ENCODE peak calls at places on chromosomes 5 and 9, in seven cellular contexts. U is GM10248, L is fibroblast of mammary gland, Z is right atrium auricular region, M is PC-3, S is A549, C is RWPE1. K is an unnamed sample.

GRCh38 chr9:134189475-134190231 is 25.3 kb upstream of the RNU6ATAC start:
- DNase-seq in U (no peak), L (no peak), Z (no peak), M (no peak), S (no peak), C (no peak), K (no peak)

GRCh38 chr5:14397717-14398116 is 183.9 kb upstream of the OTULINL start:
- DNase-seq in U (no peak), L (peak; percentile 86), Z (no peak), M (peak; percentile 50), S (no peak), C (no peak), K (peak; percentile 7)

GRCh38 chr9:110303136-110303535 is 34.5 kb downstream of the TXNDC8 start:
- DNase-seq in U (no peak), L (peak; percentile 72), Z (no peak), M (no peak), S (no peak), C (no peak), K (peak; percentile 75)

GRCh38 chr5:59712836-59713487 is 180.6 kb downstream of the PDE4D start:
- DNase-seq in U (no peak), L (peak; percentile 6), Z (no peak), M (no peak), S (no peak), C (no peak), K (peak; percentile 44)

GRCh38 chr5:93100976-93101375 is 480.0 kb downstream of the NR2F1-AS1 start:
- DNase-seq in U (no peak), L (no peak), Z (no peak), M (no peak), S (no peak), C (no peak), K (no peak)

GRCh38 chr9:123678038-123678877 is 251.7 kb downstream of the DENND1A start:
- DNase-seq in U (no peak), L (no peak), Z (no peak), M (peak; percentile 65), S (no peak), C (no peak), K (no peak)

GRCh38 chr9:92176068-92176799 is 61.0 kb upstream of the SPTLC1 start:
- DNase-seq in U (peak; percentile 13), L (no peak), Z (no peak), M (peak; percentile 14), S (no peak), C (no peak), K (no peak)

GRCh38 chr5:61232490-61232889 is 70.2 kb upstream of the SMIM15 start:
- DNase-seq in U (no peak), L (peak; percentile 86), Z (no peak), M (no peak), S (no peak), C (no peak), K (no peak)

GRCh38 chr5:73499187-73499586 is 945 bp downstream of the BTF3 start:
- DNase-seq in U (no peak), L (peak; percentile 3), Z (no peak), M (no peak), S (no peak), C (no peak), K (peak; percentile 14)

GRCh38 chr5:143241892-143242291 is 161.6 kb downstream of the NR3C1 start:
- DNase-seq in U (no peak), L (peak; percentile 77), Z (no peak), M (peak; percentile 78), S (no peak), C (peak; percentile 78), K (peak; percentile 35)

GRCh38 chr9:88889386-88889785 is 101.9 kb upstream of the S1PR3 start:
- DNase-seq in U (no peak), L (peak; percentile 57), Z (no peak), M (no peak), S (no peak), C (no peak), K (no peak)

GRCh38 chr5:143155445-143155844 is 248.0 kb downstream of the NR3C1 start:
- DNase-seq in U (no peak), L (no peak), Z (no peak), M (no peak), S (no peak), C (no peak), K (no peak)

GRCh38 chr5:67896312-67896985 is 319.1 kb upstream of the PIK3R1 start:
- DNase-seq in U (no peak), L (no peak), Z (no peak), M (no peak), S (no peak), C (no peak), K (peak; percentile 27)

GRCh38 chr5:177365845-177366527 is 8.3 kb downstream of the RGS14 start:
- DNase-seq in U (no peak), L (no peak), Z (no peak), M (no peak), S (no peak), C (no peak), K (no peak)
- TF ChIP-seq CTCF in U (no peak), L (no peak), Z (no peak), M (no peak), S (no peak), C (no peak), K (no peak)

GRCh38 chr9:111696796-111697195 is 35.4 kb downstream of the GNG10 start:
- DNase-seq in U (no peak), L (no peak), Z (no peak), M (no peak), S (no peak), C (no peak), K (no peak)

GRCh38 chr9:111691686-111692329 is 30.4 kb downstream of the GNG10 start:
- DNase-seq in U (no peak), L (peak; percentile 62), Z (no peak), M (peak; percentile 58), S (peak; percentile 16), C (peak; percentile 64), K (peak; percentile 52)
- TF ChIP-seq CTCF in U (peak; percentile 20), L (peak; percentile 48), Z (no peak), M (peak; percentile 63), S (peak; percentile 66), C (peak; percentile 80), K (peak; percentile 29)

GRCh38 chr5:66684663-66685062 is 88.5 kb downstream of the MAST4 start:
- DNase-seq in U (no peak), L (no peak), Z (no peak), M (no peak), S (no peak), C (no peak), K (no peak)

GRCh38 chr5:66675369-66675768 is 79.2 kb downstream of the MAST4 start:
- DNase-seq in U (no peak), L (no peak), Z (no peak), M (no peak), S (no peak), C (no peak), K (peak; percentile 6)

GRCh38 chr5:66680227-66680626 is 84.0 kb downstream of the MAST4 start:
- DNase-seq in U (no peak), L (no peak), Z (no peak), M (no peak), S (no peak), C (no peak), K (no peak)

DNA sequence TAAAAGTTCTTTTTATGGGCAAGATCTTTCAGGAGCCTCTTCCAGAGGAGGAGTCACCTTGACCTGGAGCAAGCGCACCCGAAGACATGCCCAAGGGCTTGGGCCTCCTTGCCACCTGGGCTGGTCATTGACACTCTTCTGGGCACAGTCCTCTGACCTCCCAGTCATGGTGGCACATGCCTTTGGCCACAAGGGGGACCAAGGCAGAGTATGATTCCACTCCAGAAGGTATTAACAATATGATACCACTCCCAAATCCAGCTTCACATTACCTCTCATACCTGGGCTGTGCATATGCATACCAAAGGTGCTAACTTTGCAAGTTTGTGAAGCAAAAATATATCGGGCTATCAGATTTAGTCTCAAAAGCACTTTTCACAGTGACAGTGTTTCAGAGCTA is 84.6 kb downstream of the MAST4 start:
- DNase-seq in U (no peak), L (no peak), Z (no peak), M (no peak), S (no peak), C (no peak), K (peak; percentile 8)
- TF ChIP-seq CTCF in U (peak; percentile 16), L (peak; percentile 17), Z (no peak), M (no peak), S (no peak), C (no peak), K (no peak)

DNA sequence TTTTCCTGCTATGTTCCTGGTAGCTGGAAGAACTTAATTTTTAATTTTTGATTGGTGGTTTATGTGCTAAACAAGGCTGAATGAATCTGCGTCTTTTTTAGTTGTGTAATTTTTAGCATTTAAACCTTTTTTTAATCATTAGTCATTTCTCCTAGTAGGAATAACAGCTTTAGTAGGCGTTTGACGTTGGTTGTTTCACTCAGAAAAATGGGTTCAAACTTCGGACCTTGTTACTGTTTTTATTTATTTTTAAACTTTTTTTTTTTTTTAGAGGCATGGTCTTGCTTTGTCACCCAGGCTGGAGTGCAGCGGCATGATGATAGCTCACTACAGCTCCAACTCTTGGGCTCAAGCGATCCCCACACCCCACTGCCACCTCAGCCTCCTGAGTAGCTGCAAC is 12.9 kb downstream of the SFXN1 start:
- DNase-seq in U (no peak), L (no peak), Z (no peak), M (no peak), S (no peak), C (no peak), K (no peak)
- TF ChIP-seq CTCF in U (no peak), L (no peak), Z (no peak), M (no peak), S (no peak), C (no peak), K (no peak)

DNA sequence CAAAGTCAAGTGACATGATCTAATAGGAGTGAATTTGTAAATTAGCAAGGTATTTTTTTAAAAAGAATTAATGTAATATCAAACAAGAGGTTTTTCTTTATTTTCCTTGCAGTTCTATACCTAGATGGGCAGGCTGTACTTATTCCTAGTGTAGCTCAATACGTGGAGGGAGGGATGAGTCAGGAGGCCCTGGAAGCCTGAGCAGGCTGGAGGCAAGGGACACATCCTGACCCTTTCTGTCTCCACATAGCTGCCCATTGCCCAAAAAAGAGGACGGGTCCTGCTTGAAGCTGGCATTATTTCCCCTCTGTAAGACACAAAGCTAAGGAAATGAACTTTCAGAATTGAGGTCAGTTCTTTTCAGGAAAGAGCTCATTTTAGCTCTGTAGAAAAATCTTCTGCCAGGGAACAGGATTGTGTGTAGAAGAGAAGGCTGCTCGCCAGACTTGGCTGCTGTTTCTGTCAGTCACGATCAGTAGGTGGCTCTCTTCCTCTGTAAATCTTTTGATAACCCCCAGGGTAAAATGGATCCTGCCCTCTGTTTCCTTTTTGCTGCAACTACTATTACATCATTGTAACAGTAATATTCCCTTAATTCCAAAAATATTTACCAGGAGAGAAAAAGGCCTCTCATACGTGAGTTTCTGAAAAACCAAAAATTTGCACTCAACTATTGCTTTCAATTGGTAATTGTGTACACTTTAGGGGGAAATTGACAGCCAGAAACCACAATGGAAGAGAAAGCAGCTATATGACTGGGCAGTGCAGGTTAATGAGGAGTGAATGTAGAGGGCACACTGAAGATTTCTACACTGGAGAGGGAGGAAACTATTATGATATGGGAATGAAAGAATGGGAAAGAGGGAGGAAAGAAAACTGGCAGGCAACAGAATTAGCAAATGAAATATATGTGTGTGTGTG is 12.3 kb upstream of the IFNW1 start:
- DNase-seq in U (peak; percentile 40), L (peak; percentile 30), Z (no peak), M (peak; percentile 32), S (no peak), C (peak; percentile 45), K (peak; percentile 32)
- TF ChIP-seq CTCF in U (peak; percentile 51), L (peak; percentile 14), Z (no peak), M (peak; percentile 44), S (no peak), C (peak; percentile 25), K (no peak)

DNA sequence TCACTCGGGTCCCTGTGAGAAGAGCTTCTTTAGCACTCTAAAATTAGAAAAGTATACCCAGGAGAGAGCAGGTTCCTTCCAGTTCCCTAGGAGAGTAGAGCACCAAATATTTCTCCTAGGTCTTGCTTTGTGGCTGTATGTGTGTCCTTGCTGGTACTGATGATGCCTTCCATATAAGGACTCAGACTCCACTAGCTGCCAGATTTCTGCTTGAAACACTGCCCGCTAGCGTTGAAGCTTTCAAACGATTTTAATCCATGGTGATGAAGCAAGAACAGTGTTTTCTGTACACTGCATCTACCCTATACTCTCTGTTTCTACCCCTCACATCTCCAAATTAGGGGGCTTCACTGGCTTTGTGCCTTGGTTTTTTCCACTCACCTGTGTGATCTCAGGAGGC is 2.4 kb upstream of the SMC2 start:
- DNase-seq in U (peak; percentile 18), L (peak; percentile 19), Z (peak; percentile 61), M (no peak), S (no peak), C (no peak), K (no peak)
- TF ChIP-seq CTCF in U (no peak), L (no peak), Z (peak; percentile 24), M (no peak), S (no peak), C (no peak), K (no peak)